ENCODE peak calls at places on chromosomes 2 and 18, in six cellular contexts. One of them, this sample, is unnamed.

GRCh38 chr2:74458957-74459290 is 686 bp downstream of the WBP1 start:
- DNase-seq in stimulated activated naive CD8-positive, alpha-beta T cell treated with anti-CD3 and anti-CD28 coated beads, Interleukin-15, amount 100 ng/mL, for 72 hours: no peak
- DNase-seq in NCI-H1105 treated with DMSO at 0.1 percent for 48 hours: no peak
- DNase-seq in M059J: no peak
- DNase-seq in GM20000: no peak
- DNase-seq in stimulated activated CD4-positive, alpha-beta T cell treated with anti-CD3 and anti-CD28 coated beads, Interleukin-1b, Interleukin-23, amount 100 ng/mL, for 24 hours: no peak
- DNase-seq in this sample: no peak

GRCh38 chr2:157898591-157898996 is 22.5 kb upstream of the ACVR1 start:
- DNase-seq in stimulated activated naive CD8-positive, alpha-beta T cell treated with anti-CD3 and anti-CD28 coated beads, Interleukin-15, amount 100 ng/mL, for 72 hours: peak; percentile 75
- DNase-seq in NCI-H1105 treated with DMSO at 0.1 percent for 48 hours: no peak
- DNase-seq in M059J: peak; percentile 86
- DNase-seq in GM20000: peak; percentile 18
- DNase-seq in stimulated activated CD4-positive, alpha-beta T cell treated with anti-CD3 and anti-CD28 coated beads, Interleukin-1b, Interleukin-23, amount 100 ng/mL, for 24 hours: peak; percentile 58
- DNase-seq in this sample: peak; percentile 58

GRCh38 chr18:36578871-36579270 is 249.9 kb downstream of the TPGS2 start:
- DNase-seq in stimulated activated naive CD8-positive, alpha-beta T cell treated with anti-CD3 and anti-CD28 coated beads, Interleukin-15, amount 100 ng/mL, for 72 hours: no peak
- DNase-seq in NCI-H1105 treated with DMSO at 0.1 percent for 48 hours: no peak
- DNase-seq in M059J: peak; percentile 67
- DNase-seq in GM20000: no peak
- DNase-seq in stimulated activated CD4-positive, alpha-beta T cell treated with anti-CD3 and anti-CD28 coated beads, Interleukin-1b, Interleukin-23, amount 100 ng/mL, for 24 hours: no peak
- DNase-seq in this sample: no peak

GRCh38 chr2:10584843-10585475 is 104.8 kb downstream of the NOL10 start:
- DNase-seq in stimulated activated naive CD8-positive, alpha-beta T cell treated with anti-CD3 and anti-CD28 coated beads, Interleukin-15, amount 100 ng/mL, for 72 hours: no peak
- DNase-seq in NCI-H1105 treated with DMSO at 0.1 percent for 48 hours: no peak
- DNase-seq in M059J: peak; percentile 99
- DNase-seq in GM20000: no peak
- DNase-seq in stimulated activated CD4-positive, alpha-beta T cell treated with anti-CD3 and anti-CD28 coated beads, Interleukin-1b, Interleukin-23, amount 100 ng/mL, for 24 hours: no peak
- DNase-seq in this sample: peak; percentile 90

GRCh38 chr2:45134726-45135125 is 125.5 kb upstream of the SIX2 start:
- DNase-seq in stimulated activated naive CD8-positive, alpha-beta T cell treated with anti-CD3 and anti-CD28 coated beads, Interleukin-15, amount 100 ng/mL, for 72 hours: no peak
- DNase-seq in NCI-H1105 treated with DMSO at 0.1 percent for 48 hours: no peak
- DNase-seq in M059J: peak; percentile 35
- DNase-seq in GM20000: no peak
- DNase-seq in stimulated activated CD4-positive, alpha-beta T cell treated with anti-CD3 and anti-CD28 coated beads, Interleukin-1b, Interleukin-23, amount 100 ng/mL, for 24 hours: no peak
- DNase-seq in this sample: no peak

GRCh38 chr2:18119883-18120282 is 241.4 kb downstream of the KCNS3 start:
- DNase-seq in stimulated activated naive CD8-positive, alpha-beta T cell treated with anti-CD3 and anti-CD28 coated beads, Interleukin-15, amount 100 ng/mL, for 72 hours: no peak
- DNase-seq in NCI-H1105 treated with DMSO at 0.1 percent for 48 hours: peak; percentile 85
- DNase-seq in M059J: peak; percentile 98
- DNase-seq in GM20000: no peak
- DNase-seq in stimulated activated CD4-positive, alpha-beta T cell treated with anti-CD3 and anti-CD28 coated beads, Interleukin-1b, Interleukin-23, amount 100 ng/mL, for 24 hours: no peak
- DNase-seq in this sample: no peak

GRCh38 chr2:30113617-30114293 is 33.1 kb upstream of the YPEL5 start:
- DNase-seq in stimulated activated naive CD8-positive, alpha-beta T cell treated with anti-CD3 and anti-CD28 coated beads, Interleukin-15, amount 100 ng/mL, for 72 hours: no peak
- DNase-seq in NCI-H1105 treated with DMSO at 0.1 percent for 48 hours: no peak
- DNase-seq in M059J: peak; percentile 98
- DNase-seq in GM20000: no peak
- DNase-seq in stimulated activated CD4-positive, alpha-beta T cell treated with anti-CD3 and anti-CD28 coated beads, Interleukin-1b, Interleukin-23, amount 100 ng/mL, for 24 hours: no peak
- DNase-seq in this sample: peak; percentile 43

GRCh38 chr2:45466045-45466444 is 145.0 kb downstream of the SRBD1 start:
- DNase-seq in stimulated activated naive CD8-positive, alpha-beta T cell treated with anti-CD3 and anti-CD28 coated beads, Interleukin-15, amount 100 ng/mL, for 72 hours: no peak
- DNase-seq in NCI-H1105 treated with DMSO at 0.1 percent for 48 hours: no peak
- DNase-seq in M059J: no peak
- DNase-seq in GM20000: no peak
- DNase-seq in stimulated activated CD4-positive, alpha-beta T cell treated with anti-CD3 and anti-CD28 coated beads, Interleukin-1b, Interleukin-23, amount 100 ng/mL, for 24 hours: no peak
- DNase-seq in this sample: no peak

GRCh38 chr2:25204190-25204838 is 35.9 kb upstream of the POMC start:
- DNase-seq in stimulated activated naive CD8-positive, alpha-beta T cell treated with anti-CD3 and anti-CD28 coated beads, Interleukin-15, amount 100 ng/mL, for 72 hours: no peak
- DNase-seq in NCI-H1105 treated with DMSO at 0.1 percent for 48 hours: no peak
- DNase-seq in M059J: no peak
- DNase-seq in GM20000: peak; percentile 82
- DNase-seq in stimulated activated CD4-positive, alpha-beta T cell treated with anti-CD3 and anti-CD28 coated beads, Interleukin-1b, Interleukin-23, amount 100 ng/mL, for 24 hours: no peak
- DNase-seq in this sample: no peak

GRCh38 chr2:20578895-20579825 is 71.7 kb downstream of the HS1BP3 start:
- DNase-seq in stimulated activated naive CD8-positive, alpha-beta T cell treated with anti-CD3 and anti-CD28 coated beads, Interleukin-15, amount 100 ng/mL, for 72 hours: no peak
- DNase-seq in NCI-H1105 treated with DMSO at 0.1 percent for 48 hours: no peak
- DNase-seq in M059J: peak; percentile 99
- DNase-seq in GM20000: peak; percentile 71
- DNase-seq in stimulated activated CD4-positive, alpha-beta T cell treated with anti-CD3 and anti-CD28 coated beads, Interleukin-1b, Interleukin-23, amount 100 ng/mL, for 24 hours: no peak
- DNase-seq in this sample: peak; percentile 89

This sample was measured in A549.